ENCODE peak calls at places on chromosomes 3 and 15, in seven cellular contexts. D is mesothelial cell of epicardium, B is adrenal gland, G is OCI-LY7, V is WTC11, L is endothelial cell, H is neural crest cell. N is an unnamed sample.

GRCh38 chr15:29102911-29103824 is 166.5 kb downstream of the NSMCE3 start:
- DNase-seq in V (no peak), H (no peak), L (peak; percentile 24), G (no peak), B (no peak), D (no peak), N (no peak)

GRCh38 chr15:33699691-33700447 is 268.4 kb upstream of the CHRM5 start:
- DNase-seq in H (no peak), L (peak; percentile 20), G (peak; percentile 15), D (no peak), B (no peak), V (no peak), N (no peak)

GRCh38 chr3:178802993-178803693 is 266.9 kb downstream of the KCNMB2 start:
- DNase-seq in B (no peak), D (no peak), H (no peak), V (no peak), L (no peak), G (no peak), N (no peak)

GRCh38 chr15:22931784-22932536 is 48.2 kb downstream of the CYFIP1 start:
- DNase-seq in L (no peak), H (no peak), V (no peak), B (no peak), D (no peak), G (no peak), N (no peak)

GRCh38 chr3:169118666-169119370 is 544.7 kb downstream of the MECOM start:
- DNase-seq in G (no peak), V (no peak), B (no peak), H (no peak), D (no peak), L (no peak), N (no peak)

GRCh38 chr15:31016446-31016915 is 25.1 kb upstream of the MTMR10 start:
- DNase-seq in V (no peak), H (no peak), G (no peak), L (no peak), B (no peak), D (no peak), N (no peak)

GRCh38 chr3:100316656-100317069 is 17.9 kb upstream of the NIT2 start:
- DNase-seq in B (peak; percentile 43), L (peak; percentile 25), G (peak; percentile 64), V (no peak), D (no peak), H (peak; percentile 31), N (peak; percentile 41)

GRCh38 chr15:29470794-29471193 is 201.2 kb upstream of the NSMCE3 start:
- DNase-seq in L (no peak), V (no peak), H (no peak), B (no peak), G (no peak), D (no peak), N (no peak)

GRCh38 chr15:57148236-57148635 is 228.1 kb upstream of the CGNL1 start:
- DNase-seq in H (no peak), L (no peak), V (no peak), B (no peak), D (no peak), G (no peak), N (no peak)

GRCh38 chr3:171320721-171321120 is 139.5 kb downstream of the TNIK start:
- DNase-seq in V (no peak), B (no peak), D (no peak), G (no peak), H (peak; percentile 10), L (no peak), N (no peak)

GRCh38 chr3:65497846-65498245 is 540.9 kb downstream of the MAGI1 start:
- DNase-seq in L (no peak), H (peak; percentile 12), B (no peak), G (no peak), V (peak; percentile 21), D (no peak), N (no peak)

GRCh38 chr3:26438981-26439884 is 183.3 kb upstream of the LRRC3B start:
- DNase-seq in B (no peak), G (no peak), D (no peak), V (no peak), L (no peak), H (no peak), N (no peak)

GRCh38 chr3:104951426-104951825 is 415.3 kb upstream of the ALCAM start:
- DNase-seq in B (no peak), G (no peak), L (no peak), D (no peak), V (no peak), H (no peak), N (no peak)

GRCh38 chr3:40073310-40074007 is 236.0 kb upstream of the EIF1B start:
- DNase-seq in L (peak; percentile 44), G (no peak), D (peak; percentile 42), B (no peak), H (no peak), V (peak; percentile 48), N (no peak)

GRCh38 chr3:160538906-160539305 is 26.5 kb downstream of the KPNA4 start:
- DNase-seq in D (no peak), B (no peak), H (no peak), V (no peak), G (no peak), L (no peak), N (no peak)

DNA sequence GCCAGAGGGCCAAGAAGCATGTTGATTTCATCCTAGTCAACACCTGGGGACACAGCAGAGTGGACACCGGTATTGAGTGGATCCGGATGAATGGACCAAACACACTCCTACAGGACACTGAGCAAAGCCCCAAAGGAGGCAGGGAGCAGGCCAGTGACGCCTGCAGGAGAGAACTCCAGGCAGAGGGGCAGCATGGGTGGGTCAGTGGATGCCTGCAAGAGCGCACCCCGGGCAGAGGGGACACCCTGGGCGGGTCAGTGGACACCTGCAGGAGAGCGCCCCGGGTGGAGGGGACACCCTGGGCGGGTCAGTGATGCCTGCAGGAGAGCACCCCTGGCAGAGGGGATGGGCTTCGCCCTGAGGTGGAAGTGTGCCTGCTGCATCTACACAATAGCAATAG is 27.6 kb upstream of the HRH1 start:
- DNase-seq in V (no peak), H (no peak), D (no peak), B (no peak), L (no peak), G (no peak), N (no peak)
- TF ChIP-seq CTCF in V (no peak), H (no peak), D (no peak), B (no peak), L (no peak), G (no peak), N (no peak)

DNA sequence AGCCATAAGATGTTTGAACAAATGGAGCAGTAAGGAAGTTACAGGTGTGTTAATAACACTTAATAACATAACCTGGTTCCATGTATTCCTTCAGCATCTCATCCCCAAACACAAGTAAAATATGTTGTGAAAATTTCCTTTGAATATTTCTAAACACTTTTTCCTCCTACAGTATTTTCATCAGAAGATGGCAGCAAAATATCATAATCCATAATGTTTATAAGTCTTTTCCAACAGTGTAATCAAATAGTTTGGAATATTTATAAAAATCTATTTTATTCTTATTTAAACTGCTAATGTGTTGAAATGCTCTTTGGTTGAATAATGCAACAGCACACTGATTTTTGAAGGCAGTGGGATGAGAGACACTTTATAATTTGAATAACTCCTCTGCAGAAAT is 1020.5 kb downstream of the OTOL1 start:
- DNase-seq in H (no peak), D (no peak), L (no peak), V (no peak), B (no peak), G (no peak), N (no peak)
- TF ChIP-seq CTCF in H (no peak), D (no peak), L (no peak), V (no peak), B (no peak), G (no peak), N (no peak)

DNA sequence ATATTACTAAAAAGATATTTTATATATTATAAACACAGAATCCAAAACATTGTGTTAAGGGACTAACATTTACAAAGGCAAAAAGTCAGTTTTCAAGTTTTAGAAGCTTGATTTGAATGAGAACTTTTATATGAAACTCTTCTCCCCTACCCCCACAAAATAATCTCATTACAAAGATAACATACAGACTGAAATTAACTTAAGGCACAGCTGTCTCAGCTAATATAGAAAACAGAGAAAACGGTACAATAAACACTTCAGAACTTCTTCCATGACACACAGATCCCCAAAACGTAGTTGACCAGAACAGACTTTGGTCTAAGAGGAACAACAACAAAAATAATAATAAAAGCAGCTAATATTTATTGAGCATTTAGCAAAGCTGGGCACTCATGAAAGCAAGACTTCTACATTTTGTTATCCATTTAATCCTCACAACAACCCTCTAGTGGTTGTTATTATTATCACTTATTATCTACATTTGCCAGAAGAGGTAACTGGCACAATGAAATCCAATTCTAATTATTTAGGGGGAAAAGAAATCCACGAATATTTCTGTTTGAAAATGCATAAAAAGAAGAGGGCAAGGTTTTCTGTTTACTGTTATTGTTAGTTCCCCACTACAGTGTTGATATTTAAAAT is 68.1 kb downstream of the PFN2 start:
- DNase-seq in H (no peak), L (no peak), V (no peak), D (no peak), B (no peak), G (peak; percentile 2), N (no peak)
- TF ChIP-seq CTCF in H (peak; percentile 46), L (peak; percentile 51), V (no peak), D (peak; percentile 36), B (no peak), G (peak; percentile 68), N (no peak)

DNA sequence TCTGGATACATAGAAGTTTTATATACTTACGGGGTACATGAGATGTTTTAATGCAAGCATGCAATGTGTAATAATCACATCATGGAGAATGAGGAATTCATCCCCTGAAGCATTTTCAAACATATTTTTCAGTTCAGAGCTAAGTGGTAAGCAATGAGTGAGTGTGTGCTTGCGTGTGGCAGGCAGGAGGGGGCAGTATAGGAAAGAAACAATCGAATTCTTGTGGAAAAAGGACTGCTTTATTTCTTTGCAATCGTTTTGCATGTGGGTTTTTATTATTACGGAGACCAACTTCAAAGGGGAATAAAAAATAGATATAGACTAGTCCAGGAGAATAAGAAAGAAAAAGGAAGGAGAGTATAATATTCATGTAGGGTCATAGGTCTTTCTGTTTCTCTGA is 271.6 kb downstream of the CHL1 start:
- DNase-seq in B (no peak), G (peak; percentile 24), L (no peak), D (no peak), H (no peak), V (no peak), N (no peak)
- TF ChIP-seq CTCF in B (no peak), G (peak; percentile 82), L (peak; percentile 20), D (peak; percentile 62), H (peak; percentile 67), V (no peak), N (peak; percentile 48)